ENCODE peak calls at places on chromosomes 13 and 19, in eight cellular contexts. I is CD8-positive, alpha-beta T cell; A is Calu3; N is neural progenitor cell; L is breast epithelium; K is left lung; Z is AG09319; H is Panc1. F is an unnamed sample.

GRCh38 chr13:85864963-85865530 is 65.8 kb upstream of the SLITRK6 start:
- DNase-seq in L (no peak), K (no peak), I (no peak), H (no peak), Z (no peak), A (peak; percentile 1), N (peak; percentile 58), F (peak; percentile 11)

GRCh38 chr13:62512194-62513141 is 1096.8 kb upstream of the PCDH20 start:
- DNase-seq in N (peak; percentile 69), Z (no peak), A (peak; percentile 13), K (peak; percentile 28), I (no peak), H (peak; percentile 46), L (peak; percentile 20), F (no peak)

GRCh38 chr13:100533588-100534041 is 55.0 kb downstream of the GGACT start:
- DNase-seq in L (peak; percentile 61), Z (no peak), A (no peak), I (no peak), N (no peak), H (no peak), K (no peak), F (no peak)

GRCh38 chr13:51832471-51833152 is 12.4 kb downstream of the TMEM272 start:
- DNase-seq in I (peak; percentile 51), A (no peak), Z (no peak), L (no peak), H (no peak), N (peak; percentile 48), K (no peak), F (peak; percentile 5)

GRCh38 chr19:8192227-8192820 is 16.8 kb upstream of the CERS4 start:
- DNase-seq in I (no peak), H (no peak), Z (no peak), L (no peak), A (no peak), N (peak; percentile 54), K (no peak), F (no peak)

GRCh38 chr13:27372896-27373295 is 51.5 kb upstream of the GTF3A start:
- DNase-seq in I (no peak), K (no peak), L (no peak), Z (no peak), H (no peak), N (peak; percentile 40), A (no peak), F (no peak)

GRCh38 chr19:31675187-31675913 is 326.1 kb upstream of the TSHZ3 start:
- DNase-seq in I (no peak), N (no peak), L (no peak), A (no peak), H (no peak), Z (no peak), K (no peak), F (peak; percentile 55)

GRCh38 chr13:75761373-75761772 is 125.2 kb downstream of the LMO7 start:
- DNase-seq in L (no peak), A (no peak), I (no peak), K (no peak), N (no peak), H (no peak), Z (no peak), F (no peak)

GRCh38 chr13:98480915-98481510 is 95.9 kb downstream of the STK24 start:
- DNase-seq in L (no peak), H (no peak), Z (no peak), N (no peak), A (no peak), K (no peak), I (no peak), F (peak; percentile 38)

GRCh38 chr13:76027131-76027530 is 391.0 kb downstream of the LMO7 start:
- DNase-seq in H (no peak), A (no peak), Z (no peak), K (no peak), N (peak; percentile 64), I (no peak), L (no peak), F (no peak)

GRCh38 chr13:108269601-108270328 is at the start of gene TNFSF13B:
- DNase-seq in I (peak; percentile 18), L (no peak), Z (no peak), A (peak; percentile 32), H (no peak), N (peak; percentile 53), K (peak; percentile 92), F (no peak)

GRCh38 chr19:288911-289310 is 2.3 kb downstream of the PLPP2 start:
- DNase-seq in N (no peak), L (no peak), A (no peak), H (no peak), K (no peak), I (no peak), Z (no peak), F (no peak)

GRCh38 chr13:32314968-32315254 is 252 bp downstream of the ZAR1L start:
- DNase-seq in K (no peak), A (no peak), L (no peak), N (peak; percentile 55), Z (no peak), H (peak; percentile 5), I (peak; percentile 44), F (peak; percentile 48)

GRCh38 chr13:38255600-38255999 is 94.1 kb upstream of the UFM1 start:
- DNase-seq in H (no peak), N (no peak), A (no peak), K (no peak), I (no peak), Z (no peak), L (no peak), F (no peak)

GRCh38 chr19:49679832-49680472 is 2.9 kb downstream of the PRMT1 start:
- DNase-seq in H (no peak), Z (no peak), I (no peak), N (peak; percentile 40), A (no peak), L (no peak), K (no peak), F (no peak)

GRCh38 chr13:108326318-108326717 is 56.8 kb downstream of the TNFSF13B start:
- DNase-seq in H (no peak), L (no peak), A (no peak), Z (no peak), N (no peak), I (no peak), K (peak; percentile 66), F (no peak)

GRCh38 chr13:111239754-111240670 is 80.4 kb upstream of the TEX29 start:
- DNase-seq in N (no peak), H (no peak), A (no peak), L (no peak), K (no peak), I (no peak), Z (no peak), F (no peak)

GRCh38 chr13:46571189-46571901 is 18.4 kb downstream of the LRCH1 start:
- DNase-seq in H (no peak), I (no peak), L (no peak), K (no peak), A (no peak), N (no peak), Z (no peak), F (no peak)

GRCh38 chr13:63999614-64000013 is 2584.0 kb upstream of the PCDH20 start:
- DNase-seq in A (no peak), H (no peak), I (no peak), K (no peak), N (no peak), L (no peak), Z (no peak), F (no peak)

GRCh38 chr13:111399334-111399733 is 78.9 kb downstream of the TEX29 start:
- DNase-seq in N (no peak), I (no peak), K (peak; percentile 62), L (no peak), A (no peak), H (no peak), Z (no peak), F (no peak)

GRCh38 chr13:39401091-39401647 is 201.8 kb downstream of the LHFPL6 start:
- DNase-seq in I (no peak), A (no peak), Z (no peak), K (no peak), N (no peak), L (no peak), H (no peak), F (no peak)

GRCh38 chr13:77034883-77035282 is 7.9 kb upstream of the FBXL3 start:
- DNase-seq in I (no peak), N (no peak), A (no peak), Z (no peak), H (no peak), L (no peak), K (no peak), F (peak; percentile 54)

GRCh38 chr19:15136234-15136954 is 29.2 kb downstream of the SYDE1 start:
- DNase-seq in L (no peak), Z (no peak), I (no peak), N (no peak), H (no peak), A (no peak), K (no peak), F (no peak)

GRCh38 chr19:56120371-56121179 is 520 bp downstream of the ZNF787 start:
- DNase-seq in Z (no peak), K (peak; percentile 97), N (peak; percentile 74), L (no peak), H (no peak), A (peak; percentile 85), I (peak; percentile 68), F (peak; percentile 72)
- TF ChIP-seq CTCF in Z (no peak), K (no peak), N (no peak), L (peak; percentile 21), H (no peak), A (no peak), I (no peak), F (peak; percentile 56)

GRCh38 chr13:57824121-57824520 is 192.6 kb downstream of the PCDH17 start:
- DNase-seq in H (no peak), K (no peak), N (no peak), Z (no peak), A (no peak), I (no peak), L (no peak), F (no peak)
- TF ChIP-seq CTCF in H (no peak), K (no peak), N (no peak), Z (no peak), A (no peak), I (no peak), L (no peak), F (no peak)

GRCh38 chr13:30882996-30883766 is 22.9 kb upstream of the MEDAG start:
- DNase-seq in L (no peak), K (no peak), I (no peak), H (no peak), Z (no peak), N (no peak), A (no peak), F (no peak)

GRCh38 chr13:30881191-30881651 is 24.9 kb upstream of the MEDAG start:
- DNase-seq in N (no peak), K (no peak), H (no peak), I (no peak), Z (no peak), L (no peak), A (no peak), F (no peak)

GRCh38 chr13:30881931-30882899 is 23.9 kb upstream of the MEDAG start:
- DNase-seq in A (no peak), L (no peak), K (no peak), I (no peak), N (peak; percentile 24), H (no peak), Z (no peak), F (no peak)

GRCh38 chr13:30880151-30880551 is 25.9 kb upstream of the MEDAG start:
- DNase-seq in N (no peak), A (no peak), H (no peak), I (no peak), K (no peak), L (no peak), Z (no peak), F (no peak)

GRCh38 chr13:30880756-30881155 is 25.3 kb upstream of the MEDAG start:
- DNase-seq in A (no peak), I (no peak), K (no peak), Z (peak; percentile 71), L (no peak), N (no peak), H (no peak), F (peak; percentile 85)
- TF ChIP-seq CTCF in A (no peak), I (no peak), K (no peak), Z (no peak), L (no peak), N (no peak), H (no peak), F (no peak)

GRCh38 chr13:25756916-25757315 is 294.9 kb downstream of the SHISA2 start:
- DNase-seq in A (no peak), Z (no peak), H (no peak), N (peak; percentile 45), K (no peak), I (no peak), L (no peak), F (no peak)
- TF ChIP-seq CTCF in A (no peak), Z (no peak), H (no peak), N (peak; percentile 39), K (no peak), I (no peak), L (no peak), F (no peak)